ENCODE peak calls at places on chromosome 16, in six cellular contexts. One of them, this sample, is unnamed.

GRCh38 chr16:73739049-73739769 is 557.4 kb upstream of the PSMD7 start:
- DNase-seq in neural progenitor cell: no peak
- DNase-seq in astrocyte of the cerebellum: no peak
- DNase-seq in lung: no peak
- DNase-seq in stomach: no peak
- DNase-seq in PC-9: no peak
- DNase-seq in this sample: peak; percentile 69

GRCh38 chr16:35714665-35715064 is 2255.3 kb downstream of the TP53TG3F start:
- DNase-seq in lung: peak; percentile 15
- DNase-seq in astrocyte of the cerebellum: no peak
- DNase-seq in stomach: no peak
- DNase-seq in PC-9: no peak
- DNase-seq in neural progenitor cell: no peak
- DNase-seq in this sample: no peak

GRCh38 chr16:51982715-51983680 is 563.9 kb downstream of the TOX3 start:
- DNase-seq in neural progenitor cell: peak; percentile 84
- DNase-seq in astrocyte of the cerebellum: peak; percentile 67
- DNase-seq in PC-9: peak; percentile 19
- DNase-seq in lung: peak; percentile 53
- DNase-seq in stomach: peak; percentile 52
- DNase-seq in this sample: peak; percentile 72

GRCh38 chr16:46889942-46890300 is 5.8 kb downstream of the GPT2 start:
- DNase-seq in PC-9: no peak
- DNase-seq in lung: no peak
- DNase-seq in astrocyte of the cerebellum: no peak
- DNase-seq in stomach: no peak
- DNase-seq in neural progenitor cell: no peak
- DNase-seq in this sample: no peak

GRCh38 chr16:31451681-31452351 is 7.5 kb upstream of the ARMC5 start:
- DNase-seq in PC-9: peak; percentile 57
- DNase-seq in astrocyte of the cerebellum: no peak
- DNase-seq in stomach: peak; percentile 56
- DNase-seq in neural progenitor cell: peak; percentile 79
- DNase-seq in lung: no peak
- DNase-seq in this sample: peak; percentile 78

GRCh38 chr16:15785386-15786059 is 71.3 kb downstream of the MYH11 start:
- DNase-seq in lung: no peak
- DNase-seq in astrocyte of the cerebellum: no peak
- DNase-seq in neural progenitor cell: no peak
- DNase-seq in stomach: no peak
- DNase-seq in PC-9: no peak
- DNase-seq in this sample: peak; percentile 7

GRCh38 chr16:2952679-2953078 is 11.4 kb upstream of the KREMEN2 start:
- DNase-seq in stomach: no peak
- DNase-seq in astrocyte of the cerebellum: no peak
- DNase-seq in lung: no peak
- DNase-seq in neural progenitor cell: no peak
- DNase-seq in PC-9: no peak
- DNase-seq in this sample: no peak

GRCh38 chr16:83552193-83552592 is 255.6 kb upstream of the HSBP1 start:
- DNase-seq in neural progenitor cell: no peak
- DNase-seq in stomach: no peak
- DNase-seq in astrocyte of the cerebellum: no peak
- DNase-seq in PC-9: no peak
- DNase-seq in lung: no peak
- DNase-seq in this sample: peak; percentile 52

GRCh38 chr16:76081936-76082335 is 195.3 kb upstream of the CNTNAP4 start:
- DNase-seq in lung: no peak
- DNase-seq in neural progenitor cell: no peak
- DNase-seq in stomach: no peak
- DNase-seq in astrocyte of the cerebellum: no peak
- DNase-seq in PC-9: no peak
- DNase-seq in this sample: peak; percentile 13

GRCh38 chr16:84270531-84270930 is 24.1 kb upstream of the WFDC1 start:
- DNase-seq in lung: no peak
- DNase-seq in neural progenitor cell: no peak
- DNase-seq in astrocyte of the cerebellum: no peak
- DNase-seq in PC-9: no peak
- DNase-seq in stomach: no peak
- DNase-seq in this sample: no peak

GRCh38 chr16:9122342-9122741 is 30.9 kb downstream of the HAPSTR1 start:
- DNase-seq in neural progenitor cell: no peak
- DNase-seq in PC-9: no peak
- DNase-seq in stomach: no peak
- DNase-seq in astrocyte of the cerebellum: no peak
- DNase-seq in lung: peak; percentile 10
- DNase-seq in this sample: no peak

GRCh38 chr16:17927015-17927414 is 409.5 kb downstream of the NPIPA8 start:
- DNase-seq in PC-9: no peak
- DNase-seq in neural progenitor cell: no peak
- DNase-seq in lung: no peak
- DNase-seq in stomach: no peak
- DNase-seq in astrocyte of the cerebellum: no peak
- DNase-seq in this sample: no peak

GRCh38 chr16:87492241-87492635 is 586 bp downstream of the ZCCHC14 start:
- DNase-seq in neural progenitor cell: no peak
- DNase-seq in stomach: no peak
- DNase-seq in PC-9: no peak
- DNase-seq in astrocyte of the cerebellum: no peak
- DNase-seq in lung: no peak
- DNase-seq in this sample: no peak

GRCh38 chr16:22670551-22670970 is 143.4 kb upstream of the HS3ST2 start:
- DNase-seq in lung: no peak
- DNase-seq in astrocyte of the cerebellum: no peak
- DNase-seq in neural progenitor cell: peak; percentile 77
- DNase-seq in PC-9: no peak
- DNase-seq in stomach: no peak
- DNase-seq in this sample: peak; percentile 18

GRCh38 chr16:62752837-62753236 is 716.6 kb upstream of the CDH8 start:
- DNase-seq in PC-9: no peak
- DNase-seq in astrocyte of the cerebellum: no peak
- DNase-seq in neural progenitor cell: no peak
- DNase-seq in lung: no peak
- DNase-seq in stomach: no peak
- DNase-seq in this sample: no peak

GRCh38 chr16:16096161-16096857 is 127.0 kb downstream of the ABCC6 start:
- DNase-seq in neural progenitor cell: peak; percentile 18
- DNase-seq in lung: peak; percentile 34
- DNase-seq in PC-9: no peak
- DNase-seq in stomach: no peak
- DNase-seq in astrocyte of the cerebellum: no peak
- DNase-seq in this sample: no peak

GRCh38 chr16:73048292-73049050 is 543 bp upstream of the ZFHX3 start:
- DNase-seq in lung: peak; percentile 74
- DNase-seq in neural progenitor cell: peak; percentile 86
- DNase-seq in PC-9: peak; percentile 35
- DNase-seq in stomach: peak; percentile 50
- DNase-seq in astrocyte of the cerebellum: no peak
- DNase-seq in this sample: no peak

GRCh38 chr16:64455275-64455674 is 666.6 kb downstream of the CDH11 start:
- DNase-seq in astrocyte of the cerebellum: no peak
- DNase-seq in neural progenitor cell: no peak
- DNase-seq in stomach: no peak
- DNase-seq in lung: no peak
- DNase-seq in PC-9: no peak
- DNase-seq in this sample: peak; percentile 63

GRCh38 chr16:68781784-68782183 is 44.7 kb downstream of the CDH1 start:
- DNase-seq in PC-9: no peak
- DNase-seq in neural progenitor cell: no peak
- DNase-seq in lung: no peak
- DNase-seq in astrocyte of the cerebellum: no peak
- DNase-seq in stomach: no peak
- DNase-seq in this sample: no peak

GRCh38 chr16:73315645-73316044 is 267.7 kb upstream of the ZFHX3 start:
- DNase-seq in PC-9: no peak
- DNase-seq in astrocyte of the cerebellum: no peak
- DNase-seq in neural progenitor cell: no peak
- DNase-seq in stomach: no peak
- DNase-seq in lung: no peak
- DNase-seq in this sample: no peak

GRCh38 chr16:19517424-19518089 is 4.3 kb downstream of the GDE1 start:
- DNase-seq in stomach: no peak
- DNase-seq in lung: no peak
- DNase-seq in astrocyte of the cerebellum: peak; percentile 9
- DNase-seq in PC-9: peak; percentile 43
- DNase-seq in neural progenitor cell: no peak
- DNase-seq in this sample: peak; percentile 98

GRCh38 chr16:86303787-86304685 is 206.3 kb upstream of the FOXF1 start:
- DNase-seq in astrocyte of the cerebellum: no peak
- DNase-seq in neural progenitor cell: no peak
- DNase-seq in stomach: no peak
- DNase-seq in lung: no peak
- DNase-seq in PC-9: no peak
- DNase-seq in this sample: no peak

DNA sequence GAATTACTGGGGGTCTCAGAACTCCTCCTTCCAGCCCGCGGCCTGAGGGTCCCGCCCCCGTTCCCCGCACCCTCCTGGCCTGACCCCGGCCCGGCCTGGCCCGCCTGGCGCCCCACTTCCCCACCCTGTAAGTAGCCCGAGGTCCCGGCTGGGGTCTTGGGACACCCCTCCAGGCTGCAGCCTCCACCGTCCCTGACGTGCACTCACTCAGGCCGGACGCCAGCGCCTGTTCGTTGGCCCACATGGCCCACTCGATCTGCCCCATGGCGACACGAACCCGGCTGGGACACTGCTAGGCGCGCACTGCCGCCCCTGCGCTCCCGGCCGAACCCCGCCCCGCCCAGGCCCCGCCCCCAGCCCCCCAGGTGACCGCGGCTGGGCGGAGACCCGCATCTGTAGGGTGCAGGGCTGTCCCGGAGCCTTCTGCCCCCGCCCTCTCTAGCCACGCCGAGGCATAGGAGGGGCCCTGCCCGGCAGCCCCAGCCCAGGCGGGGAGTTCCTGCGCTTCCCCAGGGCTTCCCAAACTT is at the start of gene CYBA:
- DNase-seq in astrocyte of the cerebellum: no peak
- DNase-seq in lung: peak; percentile 76
- DNase-seq in PC-9: no peak
- DNase-seq in stomach: peak; percentile 83
- DNase-seq in neural progenitor cell: peak; percentile 72
- DNase-seq in this sample: peak; percentile 18
- H3K4me3 ChIP-seq in astrocyte of the cerebellum: peak within 1 kb of the TSS; percentile 72
- H3K4me3 ChIP-seq in lung: peak within 1 kb of the TSS; percentile 55
- H3K4me3 ChIP-seq in PC-9: peak within 1 kb of the TSS; percentile 58
- H3K4me3 ChIP-seq in stomach: peak within 1 kb of the TSS; percentile 72
- H3K4me3 ChIP-seq in neural progenitor cell: peak within 1 kb of the TSS; percentile 79
- H3K4me3 ChIP-seq in this sample: peak within 1 kb of the TSS; percentile 57

GRCh38 chr16:12802048-12802447 is 1.6 kb downstream of the CPPED1 start:
- DNase-seq in stomach: no peak
- DNase-seq in PC-9: no peak
- DNase-seq in lung: no peak
- DNase-seq in neural progenitor cell: no peak
- DNase-seq in astrocyte of the cerebellum: no peak
- DNase-seq in this sample: no peak
- H3K4me3 ChIP-seq in stomach: peak overlapping the region; percentile 61
- H3K4me3 ChIP-seq in PC-9: peak overlapping the region; percentile 97
- H3K4me3 ChIP-seq in lung: no peak overlapping the region
- H3K4me3 ChIP-seq in neural progenitor cell: no peak overlapping the region
- H3K4me3 ChIP-seq in astrocyte of the cerebellum: no peak overlapping the region
- H3K4me3 ChIP-seq in this sample: no peak overlapping the region

GRCh38 chr16:50742521-50743150 is 750 bp downstream of the CYLD start:
- DNase-seq in lung: no peak
- DNase-seq in neural progenitor cell: peak; percentile 60
- DNase-seq in stomach: no peak
- DNase-seq in PC-9: no peak
- DNase-seq in astrocyte of the cerebellum: peak; percentile 31
- DNase-seq in this sample: peak; percentile 38

GRCh38 chr16:50741808-50742520 is at the start of gene CYLD:
- DNase-seq in neural progenitor cell: peak; percentile 100
- DNase-seq in lung: peak; percentile 100
- DNase-seq in astrocyte of the cerebellum: peak; percentile 99
- DNase-seq in PC-9: peak; percentile 99
- DNase-seq in stomach: peak; percentile 100
- DNase-seq in this sample: peak; percentile 95

GRCh38 chr16:50744911-50745310 is 3.0 kb downstream of the CYLD start:
- DNase-seq in lung: no peak
- DNase-seq in neural progenitor cell: no peak
- DNase-seq in PC-9: no peak
- DNase-seq in astrocyte of the cerebellum: no peak
- DNase-seq in stomach: no peak
- DNase-seq in this sample: peak; percentile 79

GRCh38 chr16:50745940-50746339 is 4.1 kb downstream of the CYLD start:
- DNase-seq in PC-9: no peak
- DNase-seq in astrocyte of the cerebellum: no peak
- DNase-seq in neural progenitor cell: no peak
- DNase-seq in stomach: no peak
- DNase-seq in lung: no peak
- DNase-seq in this sample: no peak

GRCh38 chr16:50743575-50744225 is 1.8 kb downstream of the CYLD start:
- DNase-seq in stomach: no peak
- DNase-seq in astrocyte of the cerebellum: no peak
- DNase-seq in neural progenitor cell: no peak
- DNase-seq in PC-9: no peak
- DNase-seq in lung: no peak
- DNase-seq in this sample: no peak
- H3K4me3 ChIP-seq in stomach: peak overlapping the region; percentile 98
- H3K4me3 ChIP-seq in astrocyte of the cerebellum: no peak overlapping the region
- H3K4me3 ChIP-seq in neural progenitor cell: no peak overlapping the region
- H3K4me3 ChIP-seq in PC-9: no peak overlapping the region
- H3K4me3 ChIP-seq in lung: no peak overlapping the region
- H3K4me3 ChIP-seq in this sample: no peak overlapping the region

GRCh38 chr16:67001159-67001486 is 12.7 kb downstream of the CES4A start:
- DNase-seq in PC-9: no peak
- DNase-seq in neural progenitor cell: no peak
- DNase-seq in stomach: no peak
- DNase-seq in astrocyte of the cerebellum: no peak
- DNase-seq in lung: no peak
- DNase-seq in this sample: no peak

GRCh38 chr16:67000384-67001158 is 12.2 kb downstream of the CES4A start:
- DNase-seq in stomach: peak; percentile 75
- DNase-seq in lung: peak; percentile 66
- DNase-seq in PC-9: peak; percentile 30
- DNase-seq in neural progenitor cell: peak; percentile 80
- DNase-seq in astrocyte of the cerebellum: no peak
- DNase-seq in this sample: no peak

GRCh38 chr16:66996983-66997358 is 8.6 kb downstream of the CES4A start:
- DNase-seq in stomach: no peak
- DNase-seq in neural progenitor cell: no peak
- DNase-seq in PC-9: no peak
- DNase-seq in lung: no peak
- DNase-seq in astrocyte of the cerebellum: no peak
- DNase-seq in this sample: no peak

GRCh38 chr16:66996324-66996982 is 8.1 kb downstream of the CES4A start:
- DNase-seq in lung: peak; percentile 75
- DNase-seq in astrocyte of the cerebellum: peak; percentile 54
- DNase-seq in stomach: peak; percentile 49
- DNase-seq in neural progenitor cell: no peak
- DNase-seq in PC-9: no peak
- DNase-seq in this sample: peak; percentile 58

DNA sequence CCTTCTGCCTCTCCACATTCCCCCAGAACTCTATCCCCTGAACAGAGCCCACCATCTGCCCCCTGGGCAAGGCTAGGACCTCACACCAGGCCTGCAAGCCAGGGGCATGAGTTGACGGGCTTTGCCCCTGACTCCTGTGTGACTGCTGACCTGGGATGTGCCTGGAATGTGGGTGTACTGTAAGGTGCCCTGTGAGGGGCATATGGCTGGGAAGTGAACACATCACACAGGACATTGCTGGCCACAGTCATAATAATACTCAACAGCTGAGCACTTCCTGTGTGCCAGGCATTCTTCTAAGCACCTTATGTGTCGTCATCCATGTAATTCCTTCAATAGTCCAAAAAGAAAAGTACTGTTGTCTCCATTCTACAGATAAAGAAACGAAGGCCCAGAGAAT is 13.3 kb downstream of the CES4A start:
- DNase-seq in stomach: no peak
- DNase-seq in neural progenitor cell: no peak
- DNase-seq in lung: no peak
- DNase-seq in astrocyte of the cerebellum: no peak
- DNase-seq in PC-9: no peak
- DNase-seq in this sample: no peak
- H3K4me3 ChIP-seq in stomach: no peak overlapping the region
- H3K4me3 ChIP-seq in neural progenitor cell: no peak overlapping the region
- H3K4me3 ChIP-seq in lung: no peak overlapping the region
- H3K4me3 ChIP-seq in astrocyte of the cerebellum: no peak overlapping the region
- H3K4me3 ChIP-seq in PC-9: no peak overlapping the region
- H3K4me3 ChIP-seq in this sample: no peak overlapping the region

This sample was measured in bronchial epithelial cell.